ENCODE peak calls at places on chromosomes 5 and 9, in four cellular contexts. B is GM23338, D is suprapubic skin, L is HepG2. X is an unnamed sample.

GRCh38 chr9:14006586-14007198 is 307.2 kb downstream of the NFIB start:
- DNase-seq in B (no peak), D (no peak), L (no peak), X (no peak)

GRCh38 chr5:43007911-43008368 is 32.2 kb downstream of the ANXA2R start:
- DNase-seq in B (peak), D (peak), L (peak), X (peak)

GRCh38 chr9:104961238-104961637 is 33.3 kb upstream of the ABCA1 start:
- DNase-seq in B (peak), D (no peak), L (peak), X (peak)

GRCh38 chr5:88889165-88890069 is 6.4 kb upstream of the MEF2C start:
- DNase-seq in B (peak), D (peak), L (no peak), X (no peak)

GRCh38 chr9:4508246-4508906 is 18.1 kb downstream of the SLC1A1 start:
- DNase-seq in B (no peak), D (no peak), L (no peak), X (no peak)

GRCh38 chr5:42759456-42759855 is 2.8 kb downstream of the CCDC152 start:
- DNase-seq in B (no peak), D (no peak), L (no peak), X (no peak)

GRCh38 chr5:68178579-68178978 is 37.0 kb upstream of the PIK3R1 start:
- DNase-seq in B (no peak), D (no peak), L (no peak), X (no peak)

GRCh38 chr9:35689601-35690446 is at the start of gene TPM2:
- DNase-seq in B (peak), D (no peak), L (no peak), X (no peak)

GRCh38 chr9:4855861-4856260 is 63.1 kb downstream of the RCL1 start:
- DNase-seq in B (no peak), D (no peak), L (no peak), X (no peak)

GRCh38 chr9:134626576-134627416 is 14.8 kb upstream of the COL5A1 start:
- DNase-seq in B (no peak), D (peak), L (no peak), X (no peak)

GRCh38 chr9:134626141-134626423 is 15.5 kb upstream of the COL5A1 start:
- DNase-seq in B (no peak), D (no peak), L (no peak), X (no peak)

GRCh38 chr9:134624827-134625181 is 16.8 kb upstream of the COL5A1 start:
- DNase-seq in B (no peak), D (peak), L (no peak), X (no peak)

GRCh38 chr9:134624119-134624826 is 17.3 kb upstream of the COL5A1 start:
- DNase-seq in B (no peak), D (peak), L (no peak), X (no peak)

GRCh38 chr9:134625361-134626140 is 16.1 kb upstream of the COL5A1 start:
- DNase-seq in B (no peak), D (peak), L (no peak), X (no peak)
- TF ChIP-seq POLR2AphosphoS5 in B (no peak), D (no peak), L (no peak), X (no peak)

DNA sequence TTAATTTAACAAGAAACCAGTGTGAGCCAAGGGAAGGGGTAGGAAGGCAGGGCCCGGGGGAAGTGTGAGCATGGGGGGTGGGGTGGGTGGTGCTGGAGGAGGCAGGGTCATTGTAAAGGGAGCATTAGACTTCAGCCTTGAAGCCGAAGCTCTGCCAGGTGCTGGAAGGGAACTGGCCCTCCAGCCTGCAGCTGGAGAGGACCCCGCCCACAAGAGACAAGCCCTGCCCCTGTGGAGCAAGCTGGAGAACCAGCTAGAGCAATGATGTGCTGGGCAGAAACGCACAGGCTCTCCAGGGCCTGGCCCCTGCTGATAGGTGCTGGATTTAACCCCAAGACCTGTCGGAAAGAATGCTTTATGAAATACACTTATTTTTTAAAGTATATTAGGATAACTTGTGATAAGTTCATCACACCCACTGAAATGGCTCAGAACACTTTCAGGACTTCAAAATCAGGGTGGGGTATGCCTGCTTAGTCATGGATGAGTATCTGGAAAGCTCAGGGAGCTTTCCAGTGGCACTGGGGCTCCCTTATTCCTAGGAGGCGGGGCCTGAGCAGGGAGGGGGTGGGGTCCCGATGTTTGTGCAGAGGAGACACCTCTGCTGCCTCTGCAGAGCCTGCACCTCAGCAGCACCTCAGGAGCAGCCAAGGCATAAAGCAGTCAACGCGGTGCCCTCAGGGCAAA is 27.1 kb downstream of the UBE2QL1 start:
- DNase-seq in B (peak), D (no peak), L (no peak), X (no peak)
- TF ChIP-seq POLR2AphosphoS5 in B (no peak), D (no peak), L (no peak), X (no peak)

GRCh38 chr9:95003694-95004451 is 277.4 kb downstream of the AOPEP start:
- DNase-seq in B (peak), D (no peak), L (peak), X (no peak)
- TF ChIP-seq POLR2AphosphoS5 in B (no peak), D (no peak), L (no peak), X (no peak)

GRCh38 chr9:92004045-92004392 is 54.0 kb upstream of the ROR2 start:
- DNase-seq in B (peak), D (no peak), L (no peak), X (no peak)
- TF ChIP-seq POLR2AphosphoS5 in B (no peak), D (no peak), L (no peak), X (no peak)

GRCh38 chr5:161271816-161272215 is 274.7 kb downstream of the GABRB2 start:
- DNase-seq in B (no peak), D (no peak), L (no peak), X (no peak)
- TF ChIP-seq POLR2AphosphoS5 in B (no peak), D (no peak), L (no peak), X (no peak)

GRCh38 chr5:170315154-170315553 is 17.6 kb upstream of the LCP2 start:
- DNase-seq in B (no peak), D (peak), L (no peak), X (no peak)
- TF ChIP-seq POLR2AphosphoS5 in B (no peak), D (no peak), L (no peak), X (no peak)

DNA sequence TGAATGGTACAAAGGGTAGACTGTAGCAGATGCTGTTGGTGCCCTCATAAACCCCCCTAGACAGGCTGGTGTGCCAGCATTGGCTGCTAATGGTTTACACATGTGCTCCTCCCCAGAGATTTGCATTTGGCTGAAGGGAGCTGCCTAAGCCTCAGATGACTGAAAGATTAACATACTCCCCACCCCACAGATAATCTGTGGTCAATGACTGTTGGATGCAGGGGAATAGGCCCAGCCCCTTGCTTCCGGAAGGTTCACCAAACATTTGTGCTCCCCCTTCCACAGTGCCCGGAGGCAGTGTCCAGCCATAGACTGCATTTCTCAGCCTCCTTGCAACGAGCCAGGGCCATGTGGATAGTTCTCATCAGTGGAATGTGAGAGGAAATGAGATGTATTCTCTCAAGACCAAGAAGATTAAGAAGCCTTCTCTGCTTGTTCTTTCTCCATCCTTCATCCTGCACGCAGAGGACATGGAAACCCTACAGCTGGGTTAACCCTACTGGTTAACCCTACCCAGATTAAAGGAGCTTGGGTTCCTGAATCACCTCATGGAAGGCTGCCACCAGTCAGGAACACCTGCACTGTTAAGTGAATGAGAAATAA is 79.6 kb downstream of the PHAX start:
- DNase-seq in B (peak), D (no peak), L (no peak), X (peak)
- TF ChIP-seq POLR2AphosphoS5 in B (peak), D (no peak), L (no peak), X (no peak)

GRCh38 chr5:148902478-148902877 is 76.1 kb downstream of the ADRB2 start:
- DNase-seq in B (no peak), D (no peak), L (no peak), X (no peak)
- TF ChIP-seq POLR2AphosphoS5 in B (no peak), D (no peak), L (no peak), X (no peak)